ENCODE peak calls at places on chromosomes 3 and 15, in ten cellular contexts. P is brain microvascular endothelial cell, H is mucosa of descending colon, S is Peyer's patch, V is neural crest cell, K is GM20000, O is fibroblast of mammary gland, L is cardiac fibroblast, G is cardiac muscle cell, Z is tibial artery. U is an unnamed sample.

GRCh38 chr3:196207833-196208607 is 3.2 kb downstream of the ZDHHC19 start:
- DNase-seq in P (peak), H (peak), S (peak), V (no peak), K (peak), O (peak), L (peak), G (peak), Z (no peak), U (no peak)

GRCh38 chr3:33318709-33319380 is 41.6 kb downstream of the FBXL2 start:
- DNase-seq in P (no peak), H (no peak), S (no peak), V (no peak), K (no peak), O (no peak), L (peak), G (peak), Z (no peak), U (no peak)

GRCh38 chr3:49133226-49133951 is 539 bp upstream of the LAMB2 start:
- DNase-seq in P (peak), H (peak), S (peak), V (peak), K (no peak), O (peak), L (peak), G (peak), Z (peak), U (peak)

GRCh38 chr3:138389841-138390581 is 41.6 kb downstream of the MRAS start:
- DNase-seq in P (peak), H (no peak), S (no peak), V (no peak), K (no peak), O (peak), L (peak), G (no peak), Z (peak), U (peak)

GRCh38 chr15:41465822-41466421 is 27.8 kb upstream of the ITPKA start:
- DNase-seq in P (peak), H (no peak), S (no peak), V (peak), K (peak), O (peak), L (peak), G (peak), Z (no peak), U (no peak)

GRCh38 chr3:159130108-159130507 is 328.3 kb downstream of the MFSD1 start:
- DNase-seq in P (no peak), H (no peak), S (no peak), V (peak), K (no peak), O (peak), L (no peak), G (no peak), Z (no peak), U (no peak)

GRCh38 chr3:117893638-117894037 is 1141.0 kb downstream of the IGSF11 start:
- DNase-seq in P (no peak), H (no peak), S (no peak), V (no peak), K (no peak), O (no peak), L (no peak), G (no peak), Z (no peak), U (no peak)

GRCh38 chr15:40430271-40430805 is 10.4 kb upstream of the BAHD1 start:
- DNase-seq in P (no peak), H (peak), S (no peak), V (no peak), K (no peak), O (peak), L (no peak), G (no peak), Z (no peak), U (no peak)

GRCh38 chr15:70569139-70569717 is 194.1 kb downstream of the UACA start:
- DNase-seq in P (peak), H (no peak), S (no peak), V (no peak), K (no peak), O (peak), L (peak), G (peak), Z (peak), U (peak)

GRCh38 chr3:33658971-33659848 is 58.8 kb downstream of the CLASP2 start:
- DNase-seq in P (peak), H (peak), S (peak), V (peak), K (peak), O (peak), L (peak), G (peak), Z (peak), U (peak)

GRCh38 chr15:78322243-78322642 is 17.9 kb upstream of the CRABP1 start:
- DNase-seq in P (peak), H (no peak), S (no peak), V (no peak), K (no peak), O (no peak), L (peak), G (no peak), Z (no peak), U (no peak)

GRCh38 chr3:12138044-12138443 is 20.7 kb downstream of the TIMP4 start:
- DNase-seq in P (no peak), H (peak), S (no peak), V (peak), K (no peak), O (peak), L (peak), G (no peak), Z (no peak), U (no peak)

GRCh38 chr3:100703865-100704264 is 5.4 kb upstream of the TFG start:
- DNase-seq in P (no peak), H (no peak), S (no peak), V (no peak), K (no peak), O (no peak), L (no peak), G (no peak), Z (no peak), U (no peak)

GRCh38 chr15:28981921-28982320 is 96.1 kb downstream of the APBA2 start:
- DNase-seq in P (no peak), H (no peak), S (no peak), V (no peak), K (no peak), O (no peak), L (no peak), G (no peak), Z (no peak), U (no peak)

GRCh38 chr15:74958320-74958907 is 1.8 kb upstream of the RPP25 start:
- DNase-seq in P (no peak), H (peak), S (peak), V (peak), K (no peak), O (peak), L (peak), G (peak), Z (peak), U (no peak)

GRCh38 chr3:159835126-159835525 is 153.5 kb upstream of the IL12A start:
- DNase-seq in P (no peak), H (no peak), S (no peak), V (no peak), K (no peak), O (no peak), L (no peak), G (no peak), Z (no peak), U (no peak)

GRCh38 chr3:126494831-126495230 is 19.1 kb upstream of the ZXDC start:
- DNase-seq in P (no peak), H (no peak), S (no peak), V (no peak), K (no peak), O (no peak), L (no peak), G (no peak), Z (no peak), U (no peak)

GRCh38 chr15:25784876-25785642 is 78.1 kb downstream of the ATP10A start:
- DNase-seq in P (peak), H (no peak), S (no peak), V (no peak), K (no peak), O (peak), L (peak), G (no peak), Z (peak), U (no peak)

GRCh38 chr3:113898892-113899291 is 48.9 kb upstream of the ZDHHC23 start:
- DNase-seq in P (peak), H (no peak), S (no peak), V (no peak), K (no peak), O (peak), L (peak), G (no peak), Z (no peak), U (no peak)

GRCh38 chr15:68343579-68344225 is 66.2 kb downstream of the FEM1B start:
- DNase-seq in P (no peak), H (no peak), S (no peak), V (no peak), K (no peak), O (no peak), L (no peak), G (no peak), Z (no peak), U (no peak)
- TF ChIP-seq CTCF in P (no peak), H (no peak), S (no peak), V (no peak), K (no peak), O (no peak), L (no peak), G (no peak), Z (no peak), U (no peak)

GRCh38 chr3:46985588-46985987 is 6.1 kb downstream of the NBEAL2 start:
- DNase-seq in P (no peak), H (no peak), S (no peak), V (no peak), K (no peak), O (no peak), L (no peak), G (no peak), Z (no peak), U (no peak)

GRCh38 chr3:46988616-46989015 is 9.2 kb downstream of the NBEAL2 start:
- DNase-seq in P (no peak), H (no peak), S (no peak), V (no peak), K (no peak), O (no peak), L (no peak), G (no peak), Z (no peak), U (no peak)

GRCh38 chr3:46986055-46986730 is 6.7 kb downstream of the NBEAL2 start:
- DNase-seq in P (no peak), H (no peak), S (peak), V (no peak), K (no peak), O (no peak), L (no peak), G (no peak), Z (no peak), U (no peak)

GRCh38 chr3:46987485-46988401 is 8.3 kb downstream of the NBEAL2 start:
- DNase-seq in P (no peak), H (peak), S (peak), V (no peak), K (peak), O (no peak), L (peak), G (no peak), Z (no peak), U (no peak)

GRCh38 chr3:46986782-46987484 is 7.5 kb downstream of the NBEAL2 start:
- DNase-seq in P (no peak), H (no peak), S (peak), V (no peak), K (no peak), O (no peak), L (no peak), G (peak), Z (no peak), U (no peak)
- TF ChIP-seq CTCF in P (no peak), H (no peak), S (no peak), V (no peak), K (no peak), O (no peak), L (no peak), G (no peak), Z (no peak), U (no peak)

DNA sequence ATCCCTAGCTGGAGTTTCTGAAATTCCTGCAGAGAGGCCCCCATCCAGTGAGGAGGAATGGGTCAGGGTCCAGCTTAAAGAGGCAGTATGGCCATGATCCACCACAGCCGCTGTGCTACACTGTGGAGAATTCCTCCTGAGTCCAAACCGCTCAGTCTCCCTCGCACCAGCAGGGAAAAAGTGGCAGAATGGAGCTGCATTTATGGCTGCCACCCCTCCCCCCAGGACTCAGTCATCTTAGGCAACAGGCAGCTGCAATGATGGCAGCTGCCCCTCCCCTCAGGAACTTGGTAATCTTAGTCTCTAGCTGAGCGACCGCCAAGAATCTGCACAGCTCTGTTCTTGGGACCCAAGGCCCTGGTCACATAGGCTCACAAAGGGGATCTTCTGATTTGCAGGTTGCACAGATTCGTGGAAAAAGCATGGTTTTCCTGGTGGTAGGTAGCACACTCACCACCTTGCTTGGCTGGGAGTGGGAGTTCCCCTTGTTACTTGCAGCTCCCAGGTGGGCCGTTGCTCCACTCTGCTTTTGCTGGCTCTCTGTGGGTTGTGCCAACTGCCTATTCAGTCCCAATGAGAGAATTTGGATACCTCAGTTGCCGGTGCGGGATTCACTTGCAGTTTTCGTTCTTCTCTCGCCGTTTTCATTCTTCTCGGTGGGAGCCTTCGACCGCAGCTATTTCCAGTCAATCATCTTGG is 204.1 kb downstream of the STXBP5L start:
- DNase-seq in P (no peak), H (no peak), S (no peak), V (no peak), K (no peak), O (no peak), L (no peak), G (no peak), Z (no peak), U (no peak)
- TF ChIP-seq CTCF in P (no peak), H (no peak), S (no peak), V (no peak), K (no peak), O (no peak), L (no peak), G (no peak), Z (no peak), U (no peak)

DNA sequence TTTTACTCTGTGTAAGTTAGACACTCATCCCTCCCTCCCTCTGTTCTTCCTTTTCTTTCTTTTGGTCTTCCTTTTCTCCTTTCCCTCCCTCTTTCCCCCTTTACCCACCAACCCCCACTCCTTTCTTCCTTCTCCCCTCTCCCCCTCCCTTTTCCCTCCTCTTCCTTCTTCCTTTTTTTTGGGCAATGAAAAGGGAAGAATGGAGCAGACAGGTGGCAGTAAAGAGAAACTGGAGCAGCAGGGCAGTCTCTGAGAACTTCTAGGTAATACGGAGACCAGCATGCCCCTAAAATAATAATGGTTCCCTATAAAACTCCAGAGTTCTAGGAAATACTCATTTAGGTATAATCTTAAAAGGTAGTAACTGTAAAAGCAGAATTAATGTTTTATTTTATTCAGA is 11.4 kb upstream of the GPR171 start:
- DNase-seq in P (no peak), H (no peak), S (no peak), V (no peak), K (no peak), O (no peak), L (no peak), G (no peak), Z (no peak), U (no peak)
- TF ChIP-seq CTCF in P (peak), H (no peak), S (no peak), V (no peak), K (no peak), O (no peak), L (no peak), G (no peak), Z (no peak), U (no peak)

DNA sequence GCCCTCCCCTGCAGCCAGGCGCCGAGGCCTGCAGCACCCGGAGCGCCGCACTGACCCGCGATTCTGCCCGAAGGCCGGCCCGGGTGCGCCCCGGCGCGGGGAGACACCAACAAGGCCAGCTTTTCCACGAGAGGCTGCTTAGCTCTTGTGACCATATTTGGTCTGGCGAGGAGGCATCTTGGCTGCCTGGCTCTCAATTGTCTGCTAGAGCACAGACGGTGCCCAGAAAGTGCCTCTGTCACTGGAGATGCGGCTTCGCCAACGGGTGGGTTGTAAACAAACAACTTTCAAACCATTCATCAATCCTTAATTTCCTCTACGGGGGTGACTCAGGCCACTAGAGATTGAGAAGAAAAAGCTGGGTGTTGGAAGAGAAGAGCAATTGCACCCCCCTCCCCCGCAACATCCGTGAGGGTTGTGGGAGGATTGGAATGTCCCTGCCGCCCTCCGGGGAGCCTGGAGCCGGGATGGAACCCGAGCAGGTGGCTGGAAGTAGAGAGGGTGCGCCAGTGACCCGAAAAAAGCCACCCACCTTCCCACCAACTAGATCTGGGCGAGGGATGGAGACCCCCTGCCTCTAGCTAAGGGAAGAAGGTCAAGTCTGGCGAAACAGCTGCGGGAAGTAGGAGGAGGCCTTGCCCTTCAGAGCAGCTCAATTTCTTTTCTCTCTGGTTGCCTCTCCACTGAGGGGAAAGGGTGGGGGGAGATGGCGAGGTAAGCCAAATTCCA is 783 bp upstream of the WWTR1 start:
- DNase-seq in P (peak), H (peak), S (peak), V (no peak), K (peak), O (peak), L (peak), G (peak), Z (peak), U (peak)
- TF ChIP-seq CTCF in P (peak), H (no peak), S (no peak), V (no peak), K (no peak), O (peak), L (peak), G (peak), Z (peak), U (no peak)

GRCh38 chr3:68336042-68336441 is 596.3 kb downstream of the TAFA4 start:
- DNase-seq in P (no peak), H (no peak), S (no peak), V (no peak), K (no peak), O (no peak), L (no peak), G (no peak), Z (no peak), U (no peak)

GRCh38 chr3:68334547-68334946 is 597.8 kb downstream of the TAFA4 start:
- DNase-seq in P (no peak), H (no peak), S (no peak), V (no peak), K (no peak), O (no peak), L (no peak), G (no peak), Z (no peak), U (no peak)
- TF ChIP-seq CTCF in P (no peak), H (no peak), S (no peak), V (no peak), K (no peak), O (no peak), L (no peak), G (no peak), Z (no peak), U (no peak)

U was measured in mesothelial cell of epicardium.